ENCODE peak calls at places on chromosomes 7 and 10, in four cellular contexts. One of them, this sample, is unnamed.

GRCh38 chr7:142496545-142496991 is 238.7 kb upstream of the PRSS58 start:
- DNase-seq in HepG2: peak; percentile 18
- DNase-seq in WTC11: no peak
- DNase-seq in GM12878: no peak
- DNase-seq in this sample: peak; percentile 76

GRCh38 chr10:86390337-86391120 is 23.9 kb upstream of the GRID1 start:
- DNase-seq in HepG2: no peak
- DNase-seq in WTC11: no peak
- DNase-seq in GM12878: no peak
- DNase-seq in this sample: no peak

GRCh38 chr10:5960070-5960972 is 17.0 kb downstream of the IL15RA start:
- DNase-seq in HepG2: no peak
- DNase-seq in WTC11: no peak
- DNase-seq in GM12878: no peak
- DNase-seq in this sample: peak; percentile 68

GRCh38 chr7:150857276-150858055 is 5.1 kb downstream of the AOC1 start:
- DNase-seq in HepG2: no peak
- DNase-seq in WTC11: no peak
- DNase-seq in GM12878: no peak
- DNase-seq in this sample: no peak

GRCh38 chr7:44431091-44431608 is 59.3 kb downstream of the NUDCD3 start:
- DNase-seq in HepG2: peak; percentile 31
- DNase-seq in WTC11: peak; percentile 47
- DNase-seq in GM12878: no peak
- DNase-seq in this sample: peak; percentile 30

GRCh38 chr10:43980715-43981114 is 332.0 kb upstream of the ZNF32 start:
- DNase-seq in HepG2: no peak
- DNase-seq in WTC11: no peak
- DNase-seq in GM12878: no peak
- DNase-seq in this sample: no peak

GRCh38 chr7:155556725-155557124 is 10.4 kb upstream of the CNPY1 start:
- DNase-seq in HepG2: no peak
- DNase-seq in WTC11: no peak
- DNase-seq in GM12878: no peak
- DNase-seq in this sample: no peak

GRCh38 chr7:53473371-53473770 is 437.9 kb downstream of the POM121L12 start:
- DNase-seq in HepG2: no peak
- DNase-seq in WTC11: no peak
- DNase-seq in GM12878: no peak
- DNase-seq in this sample: no peak

GRCh38 chr7:129438839-129439640 is 4.8 kb downstream of the STRIP2 start:
- DNase-seq in HepG2: peak; percentile 6
- DNase-seq in WTC11: no peak
- DNase-seq in GM12878: no peak
- DNase-seq in this sample: peak; percentile 93

DNA sequence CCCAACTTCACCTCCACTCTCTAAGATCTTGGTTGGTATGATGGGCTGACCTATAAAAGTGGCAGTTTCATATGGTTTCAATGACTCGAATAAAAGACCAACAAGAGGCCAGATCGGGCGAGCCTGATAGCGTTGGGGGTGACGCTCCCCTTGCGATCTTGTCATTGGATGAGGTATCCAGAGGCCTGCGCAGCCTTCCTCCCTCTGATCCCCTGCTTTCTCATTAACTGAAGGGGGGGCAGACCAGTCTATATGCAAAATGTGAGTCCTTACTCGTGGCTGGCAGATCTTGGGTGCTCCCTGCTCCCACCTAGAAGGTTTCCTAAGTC is 937 bp upstream of the COBL start:
- DNase-seq in HepG2: no peak
- DNase-seq in WTC11: peak; percentile 36
- DNase-seq in GM12878: no peak
- DNase-seq in this sample: no peak
- TF ChIP-seq CREM in HepG2: no peak
- TF ChIP-seq CREM in WTC11: no peak
- TF ChIP-seq CREM in GM12878: no peak
- TF ChIP-seq CREM in this sample: no peak

GRCh38 chr7:96299496-96299895 is 22.4 kb downstream of the SLC25A13 start:
- DNase-seq in HepG2: no peak
- DNase-seq in WTC11: no peak
- DNase-seq in GM12878: no peak
- DNase-seq in this sample: no peak
- TF ChIP-seq CREM in HepG2: no peak
- TF ChIP-seq CREM in WTC11: no peak
- TF ChIP-seq CREM in GM12878: no peak
- TF ChIP-seq CREM in this sample: no peak

DNA sequence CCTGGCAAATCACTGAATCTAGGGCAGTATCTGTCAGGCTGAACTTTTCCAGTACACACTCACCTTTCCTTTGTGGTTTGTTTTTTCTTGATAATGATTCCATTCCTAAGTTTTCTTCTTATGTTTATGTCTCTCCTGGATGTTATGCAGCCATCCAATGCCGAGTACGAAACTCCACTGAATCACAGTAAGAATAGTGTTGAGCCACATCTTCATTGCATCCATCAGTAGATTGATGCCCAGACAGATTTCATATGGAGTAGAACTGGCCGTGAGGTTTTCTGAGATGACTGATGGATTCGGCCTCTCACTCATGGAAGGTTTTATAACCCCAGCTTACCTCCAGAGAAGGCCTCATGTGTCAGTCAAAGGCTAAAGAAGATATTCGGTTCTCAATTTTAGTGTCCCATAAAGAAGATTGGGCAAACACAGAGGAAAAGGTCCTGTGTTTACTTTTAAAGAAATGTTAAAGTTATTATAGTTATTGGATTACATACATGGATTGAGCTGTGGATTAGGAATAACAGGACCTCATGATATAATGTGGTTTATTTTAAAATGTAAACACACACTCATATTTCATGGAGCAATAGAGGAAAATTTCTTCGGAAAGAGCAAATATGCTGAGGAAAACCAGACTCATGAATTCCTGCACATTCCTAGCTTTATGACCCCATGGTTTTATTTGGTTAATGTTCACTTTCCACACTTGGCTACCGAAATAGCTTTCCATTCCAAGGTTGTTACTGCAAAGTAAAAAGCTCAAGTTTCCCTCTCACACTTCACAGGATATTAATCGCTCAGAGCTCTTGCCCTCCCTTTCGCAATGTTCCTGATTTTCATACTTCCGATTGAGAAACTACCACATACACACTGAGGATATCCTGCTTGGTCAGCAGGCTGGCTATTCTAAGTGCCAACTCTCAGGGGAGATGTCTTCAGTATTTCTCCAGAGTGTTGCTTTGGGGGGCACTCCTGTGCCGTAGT is 77.2 kb upstream of the STEAP1B start:
- DNase-seq in HepG2: no peak
- DNase-seq in WTC11: no peak
- DNase-seq in GM12878: no peak
- DNase-seq in this sample: no peak
- TF ChIP-seq CREM in HepG2: no peak
- TF ChIP-seq CREM in WTC11: no peak
- TF ChIP-seq CREM in GM12878: no peak
- TF ChIP-seq CREM in this sample: no peak

DNA sequence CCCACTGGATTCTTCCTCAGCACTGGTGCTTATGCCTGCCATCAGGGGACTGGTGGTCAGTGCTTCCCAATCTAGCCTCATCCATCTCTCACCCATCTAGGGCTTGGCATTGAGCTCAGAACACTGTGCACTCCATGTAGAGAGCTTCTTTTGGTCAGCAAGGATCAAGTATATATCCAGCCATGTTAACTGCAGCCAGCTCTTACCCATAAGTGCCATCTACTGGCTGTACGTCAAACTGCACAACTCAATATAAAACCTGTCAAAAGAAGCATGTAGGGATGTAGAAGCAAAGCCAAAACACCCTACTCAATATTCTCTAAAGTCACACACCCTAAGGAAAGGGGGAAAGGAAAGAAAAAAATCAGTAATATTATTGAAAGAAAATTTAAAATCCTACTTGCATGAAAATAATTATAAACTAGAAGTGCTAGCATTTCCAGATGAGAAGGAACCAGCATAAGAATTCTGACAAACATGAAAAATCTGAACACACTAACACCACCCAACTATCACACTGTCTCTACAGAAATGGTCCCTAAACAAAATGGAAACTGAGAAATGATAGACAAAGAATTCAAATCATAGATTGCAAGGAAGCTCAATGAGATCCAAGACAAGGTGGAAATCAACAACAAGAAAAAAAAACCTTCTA is 531.1 kb upstream of the STEAP1 start:
- DNase-seq in HepG2: peak; percentile 41
- DNase-seq in WTC11: no peak
- DNase-seq in GM12878: peak; percentile 3
- DNase-seq in this sample: peak; percentile 18
- TF ChIP-seq CREM in HepG2: no peak
- TF ChIP-seq CREM in WTC11: no peak
- TF ChIP-seq CREM in GM12878: no peak
- TF ChIP-seq CREM in this sample: no peak

GRCh38 chr7:75948179-75948578 is 33.2 kb downstream of the POR start:
- DNase-seq in HepG2: no peak
- DNase-seq in WTC11: no peak
- DNase-seq in GM12878: no peak
- DNase-seq in this sample: no peak
- TF ChIP-seq CREM in HepG2: no peak
- TF ChIP-seq CREM in WTC11: no peak
- TF ChIP-seq CREM in GM12878: no peak
- TF ChIP-seq CREM in this sample: no peak

DNA sequence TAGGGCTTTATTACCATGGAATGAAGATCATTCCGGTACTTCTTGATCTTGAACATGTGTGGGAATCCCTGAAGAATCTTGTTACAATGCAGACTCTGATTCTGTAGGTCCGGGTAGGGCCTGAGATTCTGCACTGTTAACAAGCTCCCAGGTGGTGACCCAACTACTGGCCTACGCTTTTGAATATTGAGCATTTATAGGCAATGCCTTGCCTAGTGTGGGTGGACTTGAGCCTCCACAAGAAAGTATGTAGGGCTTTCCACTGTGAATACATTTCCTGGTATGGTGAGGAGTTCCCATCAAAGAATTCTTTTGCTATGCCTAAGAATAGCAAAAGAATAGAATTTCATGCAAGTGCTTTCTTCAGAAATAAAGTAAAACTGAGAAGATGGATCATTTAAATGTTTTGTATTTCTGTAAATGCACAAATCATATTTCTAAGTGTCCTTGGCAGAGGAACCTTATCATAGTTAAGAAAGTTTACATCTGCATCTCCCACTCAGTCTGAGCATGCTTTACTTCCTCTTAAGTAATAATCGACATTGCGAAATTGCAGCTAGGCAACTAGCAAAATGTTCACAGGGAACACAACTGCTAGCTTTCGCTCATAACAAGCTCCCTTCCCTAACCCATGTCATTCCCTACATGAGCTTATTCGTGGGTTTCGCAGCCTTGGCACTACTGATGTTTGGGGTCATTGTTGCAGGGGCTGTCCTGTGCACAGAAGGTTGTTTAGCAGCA is 71.4 kb downstream of the AHR start:
- DNase-seq in HepG2: peak; percentile 7
- DNase-seq in WTC11: no peak
- DNase-seq in GM12878: no peak
- DNase-seq in this sample: no peak
- TF ChIP-seq CREM in HepG2: no peak
- TF ChIP-seq CREM in WTC11: no peak
- TF ChIP-seq CREM in GM12878: no peak
- TF ChIP-seq CREM in this sample: no peak

GRCh38 chr7:14697684-14698083 is 204.9 kb downstream of the DGKB start:
- DNase-seq in HepG2: no peak
- DNase-seq in WTC11: no peak
- DNase-seq in GM12878: no peak
- DNase-seq in this sample: no peak

DNA sequence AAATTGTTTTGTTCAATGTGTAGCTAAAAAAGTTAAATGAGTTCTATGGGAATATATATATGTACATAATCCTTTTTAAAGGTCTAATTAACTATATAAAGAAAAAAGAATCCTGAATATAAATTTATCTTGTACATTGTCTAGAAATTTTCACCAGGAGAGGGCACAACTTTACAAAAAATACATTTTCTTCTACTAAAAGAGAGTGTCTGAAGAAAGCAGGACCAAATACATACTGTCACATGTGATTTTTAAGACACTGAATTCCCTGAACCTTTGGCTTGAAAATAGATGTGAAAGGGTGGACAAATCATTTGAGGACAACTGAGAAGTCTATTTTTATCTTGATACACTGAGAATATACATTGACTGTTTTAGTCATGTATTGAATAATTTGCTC is 204.3 kb downstream of the DGKB start:
- DNase-seq in HepG2: no peak
- DNase-seq in WTC11: no peak
- DNase-seq in GM12878: no peak
- DNase-seq in this sample: no peak
- TF ChIP-seq CREM in HepG2: no peak
- TF ChIP-seq CREM in WTC11: no peak
- TF ChIP-seq CREM in GM12878: no peak
- TF ChIP-seq CREM in this sample: no peak

This sample was measured in K562.